ENCODE peak calls at places on chromosome 12, in four cellular contexts. O, N, I and E are unnamed samples.

GRCh38 chr12:2053675-2054070 is 886 bp downstream of the CACNA1C start:
- DNase-seq in O (peak; percentile 50), N (no peak), I (no peak), E (peak; percentile 46)

GRCh38 chr12:87405918-87406317 is 623.3 kb downstream of the C12orf50 start:
- DNase-seq in O (no peak), N (no peak), I (no peak), E (no peak)

GRCh38 chr12:125340791-125341190 is 275.6 kb downstream of the AACS start:
- DNase-seq in O (no peak), N (peak; percentile 11), I (no peak), E (no peak)

GRCh38 chr12:46549527-46550265 is 177.1 kb upstream of the SLC38A2 start:
- DNase-seq in O (no peak), N (peak; percentile 82), I (no peak), E (no peak)

GRCh38 chr12:19177754-19178153 is 48.2 kb downstream of the PLEKHA5 start:
- DNase-seq in O (no peak), N (no peak), I (no peak), E (no peak)

GRCh38 chr12:14950982-14951746 is 10.2 kb downstream of the ARHGDIB start:
- DNase-seq in O (peak; percentile 42), N (no peak), I (no peak), E (no peak)

GRCh38 chr12:89821901-89822300 is 113.3 kb upstream of the ATP2B1 start:
- DNase-seq in O (peak; percentile 7), N (no peak), I (no peak), E (no peak)

GRCh38 chr12:107356266-107356936 is 263.1 kb upstream of the CRY1 start:
- DNase-seq in O (no peak), N (peak; percentile 64), I (no peak), E (no peak)

GRCh38 chr12:12116677-12117076 is 45.9 kb downstream of the BCL2L14 start:
- DNase-seq in O (no peak), N (no peak), I (no peak), E (no peak)

GRCh38 chr12:84627582-84627981 is 285.0 kb downstream of the SLC6A15 start:
- DNase-seq in O (peak; percentile 16), N (no peak), I (no peak), E (no peak)

GRCh38 chr12:104462931-104463339 is 6.2 kb downstream of the CHST11 start:
- DNase-seq in O (no peak), N (no peak), I (no peak), E (no peak)
- H3K27ac ChIP-seq in O (no peak overlapping the region), N (peak overlapping the region; percentile 34), I (peak overlapping the region; percentile 93), E (no peak overlapping the region)

DNA sequence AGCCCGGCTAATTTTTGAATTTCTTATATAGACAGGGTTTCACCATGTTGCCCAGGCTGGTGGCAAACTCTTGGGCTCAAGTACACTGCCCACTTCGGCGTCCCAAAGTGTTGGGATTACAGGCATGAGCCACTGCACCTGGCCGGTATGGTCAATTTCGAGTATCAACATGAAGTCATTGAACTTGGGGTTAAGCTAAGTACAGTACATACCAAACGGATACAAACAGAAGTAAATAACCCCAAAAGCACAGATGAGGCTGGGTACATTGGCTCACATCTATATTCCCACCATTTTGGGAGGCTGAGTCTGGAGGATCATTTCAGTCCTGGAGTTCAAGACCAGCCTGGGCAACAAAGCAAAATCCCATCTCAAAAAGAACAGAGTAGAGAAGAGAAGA is 13.0 kb upstream of the PSMD9 start:
- DNase-seq in O (no peak), N (no peak), I (no peak), E (no peak)
- H3K27ac ChIP-seq in O (no peak overlapping the region), N (no peak overlapping the region), I (peak overlapping the region; percentile 69), E (no peak overlapping the region)

GRCh38 chr12:110532644-110533043 is 30.5 kb downstream of the RAD9B start:
- DNase-seq in O (no peak), N (no peak), I (no peak), E (no peak)

GRCh38 chr12:110533607-110534006 is 31.5 kb downstream of the RAD9B start:
- DNase-seq in O (peak; percentile 17), N (no peak), I (no peak), E (no peak)

GRCh38 chr12:110528277-110528839 is 26.2 kb downstream of the RAD9B start:
- DNase-seq in O (no peak), N (no peak), I (no peak), E (no peak)

GRCh38 chr12:110531741-110532333 is 29.7 kb downstream of the RAD9B start:
- DNase-seq in O (no peak), N (no peak), I (no peak), E (no peak)

GRCh38 chr12:110530511-110530910 is 28.4 kb downstream of the RAD9B start:
- DNase-seq in O (no peak), N (no peak), I (no peak), E (no peak)
- H3K27ac ChIP-seq in O (no peak overlapping the region), N (no peak overlapping the region), I (no peak overlapping the region), E (no peak overlapping the region)

DNA sequence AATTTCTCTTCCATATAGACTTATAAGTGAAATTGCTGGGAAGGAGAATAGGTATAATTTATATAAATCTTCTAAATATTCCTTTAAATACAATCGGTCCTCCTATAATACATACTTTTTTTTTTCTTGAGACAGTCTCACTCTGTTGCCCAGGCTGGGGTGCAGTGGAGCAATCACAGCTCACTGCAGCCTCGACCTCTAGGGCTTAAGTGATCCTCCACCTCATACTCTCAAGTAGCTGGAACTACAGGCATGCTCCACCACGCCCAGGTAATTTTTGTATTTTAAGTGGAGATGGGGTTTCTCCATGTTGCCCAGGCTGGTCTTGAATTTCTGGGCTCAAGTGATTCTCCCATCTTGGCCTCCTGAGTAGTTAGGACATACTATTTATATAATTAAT is 29.7 kb upstream of the NPFF start:
- DNase-seq in O (no peak), N (no peak), I (no peak), E (no peak)
- H3K27ac ChIP-seq in O (no peak overlapping the region), N (no peak overlapping the region), I (peak overlapping the region; percentile 63), E (no peak overlapping the region)